ENCODE peak calls at places on chromosomes 13 and 19, in nine cellular contexts. One of them, this sample, is unnamed.

GRCh38 chr19:38715540-38715939 is 28.7 kb downstream of the CAPN12 start:
- DNase-seq in stomach: peak
- DNase-seq in stimulated activated CD8-positive, alpha-beta memory T cell treated with anti-CD3 and anti-CD28 coated beads, Interleukin-7, amount 100 ng/mL, for 48 hours: no peak
- DNase-seq in A172: no peak
- DNase-seq in head of caudate nucleus: no peak
- DNase-seq in dorsolateral prefrontal cortex: no peak
- DNase-seq in lung: no peak
- DNase-seq in cardiac fibroblast: peak
- DNase-seq in adipocyte: no peak
- DNase-seq in this sample: no peak

GRCh38 chr19:6711078-6711361 is 9.4 kb downstream of the C3 start:
- DNase-seq in stomach: no peak
- DNase-seq in stimulated activated CD8-positive, alpha-beta memory T cell treated with anti-CD3 and anti-CD28 coated beads, Interleukin-7, amount 100 ng/mL, for 48 hours: no peak
- DNase-seq in A172: no peak
- DNase-seq in head of caudate nucleus: no peak
- DNase-seq in dorsolateral prefrontal cortex: no peak
- DNase-seq in lung: no peak
- DNase-seq in cardiac fibroblast: no peak
- DNase-seq in adipocyte: no peak
- DNase-seq in this sample: no peak

GRCh38 chr13:98576215-98576945 is 527 bp downstream of the STK24 start:
- DNase-seq in stomach: peak
- DNase-seq in stimulated activated CD8-positive, alpha-beta memory T cell treated with anti-CD3 and anti-CD28 coated beads, Interleukin-7, amount 100 ng/mL, for 48 hours: no peak
- DNase-seq in A172: peak
- DNase-seq in head of caudate nucleus: peak
- DNase-seq in dorsolateral prefrontal cortex: peak
- DNase-seq in lung: peak
- DNase-seq in cardiac fibroblast: peak
- DNase-seq in adipocyte: peak
- DNase-seq in this sample: no peak

GRCh38 chr19:30678168-30678567 is 306.0 kb downstream of the ZNF536 start:
- DNase-seq in stomach: no peak
- DNase-seq in stimulated activated CD8-positive, alpha-beta memory T cell treated with anti-CD3 and anti-CD28 coated beads, Interleukin-7, amount 100 ng/mL, for 48 hours: no peak
- DNase-seq in A172: no peak
- DNase-seq in head of caudate nucleus: no peak
- DNase-seq in dorsolateral prefrontal cortex: no peak
- DNase-seq in lung: no peak
- DNase-seq in cardiac fibroblast: no peak
- DNase-seq in adipocyte: no peak
- DNase-seq in this sample: no peak

GRCh38 chr19:3161453-3161852 is 17.1 kb upstream of the S1PR4 start:
- DNase-seq in stomach: no peak
- DNase-seq in stimulated activated CD8-positive, alpha-beta memory T cell treated with anti-CD3 and anti-CD28 coated beads, Interleukin-7, amount 100 ng/mL, for 48 hours: no peak
- DNase-seq in A172: peak
- DNase-seq in head of caudate nucleus: no peak
- DNase-seq in dorsolateral prefrontal cortex: no peak
- DNase-seq in lung: no peak
- DNase-seq in cardiac fibroblast: peak
- DNase-seq in adipocyte: no peak
- DNase-seq in this sample: peak

GRCh38 chr13:99656843-99657506 is 155.7 kb downstream of the TM9SF2 start:
- DNase-seq in stomach: no peak
- DNase-seq in stimulated activated CD8-positive, alpha-beta memory T cell treated with anti-CD3 and anti-CD28 coated beads, Interleukin-7, amount 100 ng/mL, for 48 hours: no peak
- DNase-seq in A172: no peak
- DNase-seq in head of caudate nucleus: no peak
- DNase-seq in dorsolateral prefrontal cortex: no peak
- DNase-seq in lung: no peak
- DNase-seq in cardiac fibroblast: no peak
- DNase-seq in adipocyte: no peak
- DNase-seq in this sample: no peak

GRCh38 chr19:13366529-13367143 is 139.6 kb downstream of the CACNA1A start:
- DNase-seq in stomach: no peak
- DNase-seq in stimulated activated CD8-positive, alpha-beta memory T cell treated with anti-CD3 and anti-CD28 coated beads, Interleukin-7, amount 100 ng/mL, for 48 hours: no peak
- DNase-seq in A172: peak
- DNase-seq in head of caudate nucleus: no peak
- DNase-seq in dorsolateral prefrontal cortex: no peak
- DNase-seq in lung: no peak
- DNase-seq in cardiac fibroblast: peak
- DNase-seq in adipocyte: peak
- DNase-seq in this sample: no peak

GRCh38 chr13:97883356-97883755 is 70.1 kb upstream of the IPO5 start:
- DNase-seq in stomach: no peak
- DNase-seq in stimulated activated CD8-positive, alpha-beta memory T cell treated with anti-CD3 and anti-CD28 coated beads, Interleukin-7, amount 100 ng/mL, for 48 hours: no peak
- DNase-seq in A172: no peak
- DNase-seq in head of caudate nucleus: no peak
- DNase-seq in dorsolateral prefrontal cortex: no peak
- DNase-seq in lung: no peak
- DNase-seq in cardiac fibroblast: peak
- DNase-seq in adipocyte: peak
- DNase-seq in this sample: peak

GRCh38 chr19:593505-593904 is 3.8 kb downstream of the HCN2 start:
- DNase-seq in stomach: no peak
- DNase-seq in stimulated activated CD8-positive, alpha-beta memory T cell treated with anti-CD3 and anti-CD28 coated beads, Interleukin-7, amount 100 ng/mL, for 48 hours: no peak
- DNase-seq in A172: no peak
- DNase-seq in head of caudate nucleus: no peak
- DNase-seq in dorsolateral prefrontal cortex: no peak
- DNase-seq in lung: no peak
- DNase-seq in cardiac fibroblast: no peak
- DNase-seq in adipocyte: no peak
- DNase-seq in this sample: no peak

GRCh38 chr19:40756502-40757110 is 5.6 kb downstream of the SNRPA start:
- DNase-seq in stomach: no peak
- DNase-seq in stimulated activated CD8-positive, alpha-beta memory T cell treated with anti-CD3 and anti-CD28 coated beads, Interleukin-7, amount 100 ng/mL, for 48 hours: no peak
- DNase-seq in A172: no peak
- DNase-seq in head of caudate nucleus: no peak
- DNase-seq in dorsolateral prefrontal cortex: no peak
- DNase-seq in lung: no peak
- DNase-seq in cardiac fibroblast: no peak
- DNase-seq in adipocyte: no peak
- DNase-seq in this sample: no peak

GRCh38 chr13:41458187-41458938 is 1.0 kb downstream of the RGCC start:
- DNase-seq in stomach: peak
- DNase-seq in stimulated activated CD8-positive, alpha-beta memory T cell treated with anti-CD3 and anti-CD28 coated beads, Interleukin-7, amount 100 ng/mL, for 48 hours: no peak
- DNase-seq in A172: no peak
- DNase-seq in head of caudate nucleus: peak
- DNase-seq in dorsolateral prefrontal cortex: peak
- DNase-seq in lung: peak
- DNase-seq in cardiac fibroblast: no peak
- DNase-seq in adipocyte: peak
- DNase-seq in this sample: no peak

GRCh38 chr19:39140195-39140516 is 14.6 kb downstream of the PAK4 start:
- DNase-seq in stomach: no peak
- DNase-seq in stimulated activated CD8-positive, alpha-beta memory T cell treated with anti-CD3 and anti-CD28 coated beads, Interleukin-7, amount 100 ng/mL, for 48 hours: no peak
- DNase-seq in A172: no peak
- DNase-seq in head of caudate nucleus: no peak
- DNase-seq in dorsolateral prefrontal cortex: no peak
- DNase-seq in lung: no peak
- DNase-seq in cardiac fibroblast: no peak
- DNase-seq in adipocyte: no peak
- DNase-seq in this sample: no peak

GRCh38 chr13:76579701-76580100 is 306.5 kb downstream of the KCTD12 start:
- DNase-seq in stomach: no peak
- DNase-seq in stimulated activated CD8-positive, alpha-beta memory T cell treated with anti-CD3 and anti-CD28 coated beads, Interleukin-7, amount 100 ng/mL, for 48 hours: no peak
- DNase-seq in A172: no peak
- DNase-seq in head of caudate nucleus: no peak
- DNase-seq in dorsolateral prefrontal cortex: no peak
- DNase-seq in lung: no peak
- DNase-seq in cardiac fibroblast: no peak
- DNase-seq in adipocyte: no peak
- DNase-seq in this sample: no peak

GRCh38 chr19:43798546-43799409 is 3.5 kb downstream of the LYPD5 start:
- DNase-seq in stomach: peak
- DNase-seq in stimulated activated CD8-positive, alpha-beta memory T cell treated with anti-CD3 and anti-CD28 coated beads, Interleukin-7, amount 100 ng/mL, for 48 hours: no peak
- DNase-seq in A172: no peak
- DNase-seq in head of caudate nucleus: peak
- DNase-seq in dorsolateral prefrontal cortex: peak
- DNase-seq in lung: peak
- DNase-seq in cardiac fibroblast: peak
- DNase-seq in adipocyte: peak
- DNase-seq in this sample: no peak

GRCh38 chr19:2756921-2757881 is 17.4 kb upstream of the SLC39A3 start:
- DNase-seq in stomach: no peak
- DNase-seq in stimulated activated CD8-positive, alpha-beta memory T cell treated with anti-CD3 and anti-CD28 coated beads, Interleukin-7, amount 100 ng/mL, for 48 hours: no peak
- DNase-seq in A172: no peak
- DNase-seq in head of caudate nucleus: no peak
- DNase-seq in dorsolateral prefrontal cortex: no peak
- DNase-seq in lung: no peak
- DNase-seq in cardiac fibroblast: no peak
- DNase-seq in adipocyte: no peak
- DNase-seq in this sample: no peak

GRCh38 chr13:26037302-26037701 is 14.5 kb downstream of the SHISA2 start:
- DNase-seq in stomach: no peak
- DNase-seq in stimulated activated CD8-positive, alpha-beta memory T cell treated with anti-CD3 and anti-CD28 coated beads, Interleukin-7, amount 100 ng/mL, for 48 hours: no peak
- DNase-seq in A172: no peak
- DNase-seq in head of caudate nucleus: peak
- DNase-seq in dorsolateral prefrontal cortex: peak
- DNase-seq in lung: peak
- DNase-seq in cardiac fibroblast: peak
- DNase-seq in adipocyte: no peak
- DNase-seq in this sample: no peak

GRCh38 chr19:57382806-57383488 is 6.7 kb upstream of the ZNF548 start:
- DNase-seq in stomach: no peak
- DNase-seq in stimulated activated CD8-positive, alpha-beta memory T cell treated with anti-CD3 and anti-CD28 coated beads, Interleukin-7, amount 100 ng/mL, for 48 hours: no peak
- DNase-seq in A172: no peak
- DNase-seq in head of caudate nucleus: no peak
- DNase-seq in dorsolateral prefrontal cortex: no peak
- DNase-seq in lung: no peak
- DNase-seq in cardiac fibroblast: no peak
- DNase-seq in adipocyte: no peak
- DNase-seq in this sample: no peak

GRCh38 chr19:51742736-51743288 is 8.9 kb downstream of the FPR1 start:
- DNase-seq in stomach: no peak
- DNase-seq in stimulated activated CD8-positive, alpha-beta memory T cell treated with anti-CD3 and anti-CD28 coated beads, Interleukin-7, amount 100 ng/mL, for 48 hours: no peak
- DNase-seq in A172: peak
- DNase-seq in head of caudate nucleus: no peak
- DNase-seq in dorsolateral prefrontal cortex: no peak
- DNase-seq in lung: no peak
- DNase-seq in cardiac fibroblast: peak
- DNase-seq in adipocyte: no peak
- DNase-seq in this sample: peak

GRCh38 chr19:49803529-49803856 is 9.6 kb downstream of the FUZ start:
- DNase-seq in stomach: no peak
- DNase-seq in stimulated activated CD8-positive, alpha-beta memory T cell treated with anti-CD3 and anti-CD28 coated beads, Interleukin-7, amount 100 ng/mL, for 48 hours: no peak
- DNase-seq in A172: no peak
- DNase-seq in head of caudate nucleus: no peak
- DNase-seq in dorsolateral prefrontal cortex: no peak
- DNase-seq in lung: no peak
- DNase-seq in cardiac fibroblast: no peak
- DNase-seq in adipocyte: no peak
- DNase-seq in this sample: no peak

GRCh38 chr19:4861147-4861546 is 6.3 kb downstream of the PLIN3 start:
- DNase-seq in stomach: peak
- DNase-seq in stimulated activated CD8-positive, alpha-beta memory T cell treated with anti-CD3 and anti-CD28 coated beads, Interleukin-7, amount 100 ng/mL, for 48 hours: no peak
- DNase-seq in A172: no peak
- DNase-seq in head of caudate nucleus: no peak
- DNase-seq in dorsolateral prefrontal cortex: no peak
- DNase-seq in lung: no peak
- DNase-seq in cardiac fibroblast: no peak
- DNase-seq in adipocyte: no peak
- DNase-seq in this sample: no peak

GRCh38 chr13:110108348-110109139 is 198.4 kb downstream of the COL4A1 start:
- DNase-seq in stomach: peak
- DNase-seq in stimulated activated CD8-positive, alpha-beta memory T cell treated with anti-CD3 and anti-CD28 coated beads, Interleukin-7, amount 100 ng/mL, for 48 hours: no peak
- DNase-seq in A172: peak
- DNase-seq in head of caudate nucleus: peak
- DNase-seq in dorsolateral prefrontal cortex: peak
- DNase-seq in lung: peak
- DNase-seq in cardiac fibroblast: peak
- DNase-seq in adipocyte: peak
- DNase-seq in this sample: peak

GRCh38 chr19:45852941-45853340 is 10.0 kb downstream of the SYMPK start:
- DNase-seq in stomach: no peak
- DNase-seq in stimulated activated CD8-positive, alpha-beta memory T cell treated with anti-CD3 and anti-CD28 coated beads, Interleukin-7, amount 100 ng/mL, for 48 hours: no peak
- DNase-seq in A172: no peak
- DNase-seq in head of caudate nucleus: no peak
- DNase-seq in dorsolateral prefrontal cortex: no peak
- DNase-seq in lung: peak
- DNase-seq in cardiac fibroblast: no peak
- DNase-seq in adipocyte: no peak
- DNase-seq in this sample: no peak